ENCODE peak calls at places on chromosomes 6 and 20, in four cellular contexts. P is pancreas; T is CD4-positive, CD25-positive, alpha-beta regulatory T cell; A is heart left ventricle. V is an unnamed sample.

GRCh38 chr6:111080713-111081112 is 6.6 kb upstream of the SLC16A10 start:
- DNase-seq in A (no peak), P (peak; percentile 82), T (no peak), V (no peak)

GRCh38 chr20:40532103-40532502 is 156.9 kb downstream of the MAFB start:
- DNase-seq in P (no peak), T (no peak), A (no peak), V (no peak)

GRCh38 chr6:62323818-62324217 is 37.8 kb upstream of the KHDRBS2 start:
- DNase-seq in T (no peak), A (no peak), P (no peak), V (no peak)

GRCh38 chr6:35230950-35231349 is 17.2 kb downstream of the SCUBE3 start:
- DNase-seq in T (no peak), P (no peak), A (peak; percentile 82), V (peak; percentile 84)

GRCh38 chr20:36624068-36624813 is 18.7 kb downstream of the RAB5IF start:
- DNase-seq in A (no peak), T (no peak), P (no peak), V (no peak)

GRCh38 chr6:132570221-132570777 is at the start of gene TAAR6:
- DNase-seq in A (no peak), P (no peak), T (no peak), V (no peak)

GRCh38 chr6:109096198-109096597 is 891 bp downstream of the CEP57L1 start:
- DNase-seq in T (no peak), A (no peak), P (no peak), V (no peak)

GRCh38 chr6:127100510-127101140 is 17.8 kb upstream of the RSPO3 start:
- DNase-seq in T (no peak), A (no peak), P (no peak), V (no peak)

GRCh38 chr6:45959534-45960195 is 56.0 kb downstream of the CLIC5 start:
- DNase-seq in A (no peak), P (no peak), T (no peak), V (no peak)

GRCh38 chr6:122778334-122778733 is 1.2 kb upstream of the FABP7 start:
- DNase-seq in A (no peak), P (no peak), T (no peak), V (no peak)

GRCh38 chr6:13795041-13795748 is 19.2 kb downstream of the MCUR1 start:
- DNase-seq in P (peak; percentile 68), T (peak; percentile 75), A (peak; percentile 85), V (peak; percentile 85)

GRCh38 chr6:16243055-16243454 is 4.7 kb downstream of the GMPR start:
- DNase-seq in P (no peak), T (no peak), A (peak; percentile 58), V (no peak)

GRCh38 chr6:54801669-54802068 is 44.9 kb upstream of the FAM83B start:
- DNase-seq in T (no peak), A (no peak), P (no peak), V (no peak)

GRCh38 chr6:157974341-157974894 is 7.2 kb upstream of the SYNJ2 start:
- DNase-seq in T (no peak), A (no peak), P (no peak), V (no peak)

GRCh38 chr20:50221501-50222323 is 31.1 kb downstream of the CEBPB start:
- DNase-seq in P (peak; percentile 30), A (no peak), T (no peak), V (peak; percentile 16)

GRCh38 chr20:6632187-6632586 is 135.3 kb upstream of the BMP2 start:
- DNase-seq in T (no peak), A (peak; percentile 30), P (no peak), V (peak; percentile 17)

GRCh38 chr20:57007171-57007540 is 259.3 kb downstream of the BMP7 start:
- DNase-seq in T (no peak), P (no peak), A (no peak), V (no peak)

GRCh38 chr20:19073584-19074198 is 138.8 kb upstream of the SLC24A3 start:
- DNase-seq in P (no peak), T (no peak), A (no peak), V (no peak)

GRCh38 chr20:21559305-21559704 is 45.4 kb upstream of the NKX2-2 start:
- DNase-seq in P (no peak), T (no peak), A (no peak), V (no peak)

GRCh38 chr6:37695857-37696219 is 1.8 kb downstream of the MDGA1 start:
- DNase-seq in T (no peak), A (no peak), P (no peak), V (no peak)

GRCh38 chr6:30829639-30830250 is 54.6 kb upstream of the DDR1 start:
- DNase-seq in P (no peak), A (no peak), T (peak; percentile 24), V (no peak)

GRCh38 chr6:7827142-7827541 is 83.4 kb downstream of the TXNDC5 start:
- DNase-seq in T (no peak), P (no peak), A (no peak), V (no peak)

GRCh38 chr6:131828080-131828479 is 20.3 kb downstream of the ENPP1 start:
- DNase-seq in T (no peak), P (no peak), A (no peak), V (no peak)

GRCh38 chr6:51292659-51293058 is 474.0 kb downstream of the TFAP2B start:
- DNase-seq in P (no peak), A (no peak), T (no peak), V (no peak)

GRCh38 chr20:4064118-4064962 is 49.0 kb upstream of the RNF24 start:
- DNase-seq in T (no peak), P (peak; percentile 88), A (peak; percentile 95), V (peak; percentile 94)

GRCh38 chr6:41966961-41967311 is 25.3 kb upstream of the CCND3 start:
- DNase-seq in T (no peak), A (no peak), P (no peak), V (no peak)

GRCh38 chr6:108254436-108255410 is 6.1 kb downstream of the SNX3 start:
- DNase-seq in P (no peak), T (no peak), A (no peak), V (no peak)

GRCh38 chr20:14098261-14098660 is 102.9 kb downstream of the MACROD2 start:
- DNase-seq in T (no peak), A (no peak), P (no peak), V (no peak)

GRCh38 chr6:46876126-46876525 is 45.6 kb downstream of the ADGRF5 start:
- DNase-seq in P (no peak), T (no peak), A (peak; percentile 34), V (no peak)

GRCh38 chr6:6704423-6705060 is 116.0 kb downstream of the LY86 start:
- DNase-seq in T (no peak), P (no peak), A (no peak), V (no peak)

GRCh38 chr6:36928547-36928918 is 26.0 kb upstream of the PI16 start:
- DNase-seq in A (peak; percentile 41), P (no peak), T (no peak), V (no peak)

GRCh38 chr6:163349696-163350095 is 64.8 kb upstream of the QKI start:
- DNase-seq in P (no peak), A (no peak), T (no peak), V (no peak)

GRCh38 chr6:15715060-15715459 is 52.2 kb upstream of the DTNBP1 start:
- DNase-seq in A (no peak), P (no peak), T (no peak), V (no peak)

GRCh38 chr6:34227656-34228421 is 8.8 kb upstream of the HMGA1 start:
- DNase-seq in P (no peak), A (no peak), T (no peak), V (no peak)

GRCh38 chr6:45676376-45676775 is 298.6 kb upstream of the SUPT3H start:
- DNase-seq in A (no peak), P (no peak), T (no peak), V (no peak)

DNA sequence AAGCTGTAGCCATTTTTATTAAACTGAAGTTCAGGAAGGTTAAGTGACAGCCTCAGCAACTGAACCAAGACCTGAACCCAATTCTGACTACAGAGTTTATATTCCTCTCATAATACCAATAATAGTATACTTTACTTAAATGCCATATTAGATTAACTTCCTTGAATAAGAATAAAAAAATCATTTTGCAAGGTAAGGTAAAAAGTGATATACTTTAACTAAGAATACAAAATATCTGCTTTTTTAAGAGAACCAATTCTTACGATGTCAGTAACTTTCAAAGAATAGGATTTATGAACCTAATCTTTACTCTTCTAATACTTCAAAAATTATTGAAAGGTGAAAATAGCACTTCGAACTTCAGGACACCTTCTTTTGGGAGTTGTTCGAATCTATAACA is 3.7 kb downstream of the RAD21L1 start:
- DNase-seq in A (no peak), P (no peak), T (no peak), V (no peak)
- H3K27me3 ChIP-seq in A (no peaks in the 10 kb centered on the region), P (no peaks in the 10 kb centered on the region), T (peaks cover 36% of the 10 kb centered on the region), V (peaks cover 56% of the 10 kb centered on the region)

DNA sequence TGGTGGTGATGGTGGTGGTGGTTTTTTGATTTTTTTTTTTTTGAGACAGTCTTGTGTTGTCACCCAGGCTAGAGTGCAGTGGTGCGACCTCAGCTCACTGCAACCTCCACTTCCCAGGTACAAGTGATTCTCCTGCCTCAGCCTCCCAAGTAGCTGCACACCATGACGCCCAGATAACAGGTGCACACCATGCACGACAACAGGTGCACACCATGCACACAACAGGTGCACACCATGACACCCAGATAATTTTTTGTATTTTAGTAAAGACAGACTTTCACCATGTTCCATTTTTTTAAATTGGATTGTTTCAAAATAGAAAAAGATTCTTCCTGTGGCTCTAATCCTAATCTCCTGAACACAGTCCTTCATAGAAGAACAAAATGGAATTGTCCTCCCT is 257.9 kb downstream of the ALDH8A1 start:
- DNase-seq in P (no peak), T (no peak), A (no peak), V (no peak)
- H3K27me3 ChIP-seq in P (no peaks in the 10 kb centered on the region), T (peaks cover 16% of the 10 kb centered on the region), A (no peaks in the 10 kb centered on the region), V (no peaks in the 10 kb centered on the region)

GRCh38 chr20:16801919-16802651 is 53.9 kb downstream of the OTOR start:
- DNase-seq in T (peak; percentile 28), P (peak; percentile 66), A (peak; percentile 36), V (peak; percentile 29)
- H3K27me3 ChIP-seq in T (peaks cover 9% of the 10 kb centered on the region), P (no peaks in the 10 kb centered on the region), A (peaks cover 3% of the 10 kb centered on the region), V (no peaks in the 10 kb centered on the region)

DNA sequence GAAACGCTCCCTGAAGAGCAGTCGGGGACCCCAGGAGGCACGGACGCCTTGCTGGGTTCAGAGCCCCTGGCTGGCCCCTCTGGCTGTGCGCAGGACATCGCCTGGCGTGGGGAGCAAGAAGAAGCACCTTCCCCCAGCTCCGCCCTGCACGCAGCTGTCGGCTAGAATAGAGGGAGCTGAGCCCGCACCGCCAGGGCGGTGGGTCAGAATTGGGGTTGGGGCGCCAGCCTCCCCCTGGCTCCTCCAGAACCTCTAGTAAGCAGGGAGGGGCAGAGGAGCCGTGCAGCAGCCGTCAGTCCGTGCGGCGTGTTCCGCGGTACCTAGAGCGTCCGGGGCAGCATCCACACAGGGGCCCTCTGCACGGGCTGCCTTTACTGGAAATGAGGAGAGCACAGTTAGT is 53.2 kb downstream of the KCNQ2 start:
- DNase-seq in T (no peak), P (no peak), A (no peak), V (no peak)
- H3K27me3 ChIP-seq in T (no peaks in the 10 kb centered on the region), P (no peaks in the 10 kb centered on the region), A (peaks cover 12% of the 10 kb centered on the region), V (peaks cover 71% of the 10 kb centered on the region)

DNA sequence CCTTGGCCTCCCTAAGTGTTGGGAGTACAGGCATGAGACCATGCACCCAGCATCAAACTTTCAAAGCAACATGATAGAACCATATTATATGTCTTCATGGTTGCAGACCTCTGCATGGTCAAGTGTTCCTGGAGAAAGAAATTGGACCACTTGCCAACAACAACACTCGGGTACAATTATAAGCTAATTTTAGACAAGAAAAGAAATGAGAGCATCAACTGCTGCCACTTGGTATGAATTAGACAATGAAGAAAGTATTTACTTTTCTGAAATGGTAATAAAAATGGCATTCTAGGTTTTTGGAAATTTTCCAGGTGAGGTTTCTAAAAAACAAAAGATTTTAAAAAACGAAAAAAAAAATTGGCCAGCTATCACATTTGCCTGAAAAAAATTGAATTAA is 7.7 kb upstream of the PM20D2 start:
- DNase-seq in P (no peak), A (no peak), T (no peak), V (no peak)
- H3K27me3 ChIP-seq in P (no peaks in the 10 kb centered on the region), A (no peaks in the 10 kb centered on the region), T (peaks cover 2% of the 10 kb centered on the region), V (no peaks in the 10 kb centered on the region)